ENCODE peak calls at places on chromosomes 16 and 17, in five cellular contexts. R is GM12878, M is NT2/D1, F is HepG2, D is H1. G is an unnamed sample.

GRCh38 chr17:18033442-18034099 is 5.4 kb downstream of the ATPAF2 start:
- DNase-seq in R (peak), M (peak), F (peak), D (peak), G (peak)

GRCh38 chr16:54194008-54194731 is 92.4 kb downstream of the IRX3 start:
- DNase-seq in D (no peak), F (no peak), M (peak), R (no peak), G (peak)

GRCh38 chr17:78324391-78325075 is 35.3 kb downstream of the SOCS3 start:
- DNase-seq in D (no peak), M (no peak), R (no peak), F (no peak), G (no peak)

GRCh38 chr17:35187481-35187880 is 6.7 kb downstream of the SLC35G3 start:
- DNase-seq in R (no peak), M (no peak), D (no peak), F (no peak), G (no peak)

GRCh38 chr17:72136692-72137550 is 16.1 kb downstream of the SOX9 start:
- DNase-seq in R (no peak), F (no peak), M (no peak), D (no peak), G (no peak)

GRCh38 chr17:74089869-74090464 is 113.5 kb upstream of the RPL38 start:
- DNase-seq in M (peak), F (peak), D (peak), R (peak), G (peak)

GRCh38 chr16:13913374-13914292 is 6.3 kb upstream of the ERCC4 start:
- DNase-seq in M (no peak), D (no peak), F (no peak), R (no peak), G (no peak)

GRCh38 chr17:20096430-20096829 is 87.3 kb downstream of the SPECC1 start:
- DNase-seq in M (no peak), F (no peak), R (no peak), D (no peak), G (no peak)

GRCh38 chr16:86349338-86349900 is 160.9 kb upstream of the FOXF1 start:
- DNase-seq in F (no peak), M (no peak), D (no peak), R (no peak), G (no peak)

GRCh38 chr16:800834-801488 is 427 bp upstream of the GNG13 start:
- DNase-seq in F (no peak), M (no peak), D (no peak), R (no peak), G (no peak)

GRCh38 chr16:11094075-11094593 is 149.8 kb downstream of the CLEC16A start:
- DNase-seq in R (peak), D (no peak), M (no peak), F (no peak), G (no peak)

GRCh38 chr17:48738803-48739526 is 10.4 kb upstream of the HOXB13 start:
- DNase-seq in M (no peak), D (no peak), F (no peak), R (no peak), G (no peak)

GRCh38 chr16:84045001-84045817 is 2.6 kb upstream of the SLC38A8 start:
- DNase-seq in M (no peak), R (no peak), F (no peak), D (no peak), G (no peak)

GRCh38 chr17:77212081-77212832 is 71.5 kb downstream of the SEC14L1 start:
- DNase-seq in R (peak), D (no peak), F (no peak), M (no peak), G (no peak)

GRCh38 chr17:11404877-11405276 is 163.9 kb downstream of the SHISA6 start:
- DNase-seq in D (no peak), M (no peak), R (no peak), F (no peak), G (no peak)

GRCh38 chr17:41520821-41521521 is 2.3 kb upstream of the KRT15 start:
- DNase-seq in R (no peak), D (no peak), M (no peak), F (no peak), G (no peak)

GRCh38 chr17:18055597-18055996 is 16.4 kb downstream of the GID4 start:
- DNase-seq in M (no peak), D (no peak), R (no peak), F (no peak), G (no peak)

GRCh38 chr16:84593825-84594724 is 23.8 kb downstream of the COTL1 start:
- DNase-seq in R (peak), D (no peak), F (peak), M (no peak), G (no peak)

GRCh38 chr16:5633845-5634440 is 536.3 kb upstream of the EEF2KMT start:
- DNase-seq in F (peak), M (peak), R (no peak), D (no peak), G (peak)

GRCh38 chr17:17567631-17568030 is 23.9 kb downstream of the PEMT start:
- DNase-seq in D (no peak), F (no peak), M (no peak), R (no peak), G (no peak)

GRCh38 chr17:77619851-77620250 is 338.7 kb upstream of the TNRC6C start:
- DNase-seq in D (no peak), F (no peak), R (no peak), M (no peak), G (no peak)

GRCh38 chr17:65467156-65467555 is 94.3 kb downstream of the AXIN2 start:
- DNase-seq in M (no peak), D (no peak), F (no peak), R (no peak), G (no peak)

GRCh38 chr16:19236561-19236960 is 49.0 kb upstream of the CLEC19A start:
- DNase-seq in M (no peak), F (peak), D (no peak), R (no peak), G (no peak)

GRCh38 chr16:84766978-84767773 is 52.6 kb upstream of the CRISPLD2 start:
- DNase-seq in D (no peak), R (no peak), F (no peak), M (no peak), G (no peak)

GRCh38 chr16:80007216-80007615 is 406.7 kb upstream of the MAF start:
- DNase-seq in M (no peak), D (no peak), F (no peak), R (no peak), G (no peak)

GRCh38 chr17:16932611-16933010 is 39.3 kb downstream of the TNFRSF13B start:
- DNase-seq in D (no peak), R (no peak), M (no peak), F (no peak), G (no peak)

GRCh38 chr17:82330322-82331239 is 3.0 kb downstream of the SECTM1 start:
- DNase-seq in M (no peak), F (peak), R (no peak), D (no peak), G (no peak)

GRCh38 chr17:52287611-52288010 is 129.1 kb upstream of the CA10 start:
- DNase-seq in M (no peak), D (no peak), F (no peak), R (no peak), G (no peak)

GRCh38 chr17:66661857-66662256 is 173.1 kb upstream of the CACNG5 start:
- DNase-seq in D (no peak), F (no peak), R (no peak), M (no peak), G (no peak)

DNA sequence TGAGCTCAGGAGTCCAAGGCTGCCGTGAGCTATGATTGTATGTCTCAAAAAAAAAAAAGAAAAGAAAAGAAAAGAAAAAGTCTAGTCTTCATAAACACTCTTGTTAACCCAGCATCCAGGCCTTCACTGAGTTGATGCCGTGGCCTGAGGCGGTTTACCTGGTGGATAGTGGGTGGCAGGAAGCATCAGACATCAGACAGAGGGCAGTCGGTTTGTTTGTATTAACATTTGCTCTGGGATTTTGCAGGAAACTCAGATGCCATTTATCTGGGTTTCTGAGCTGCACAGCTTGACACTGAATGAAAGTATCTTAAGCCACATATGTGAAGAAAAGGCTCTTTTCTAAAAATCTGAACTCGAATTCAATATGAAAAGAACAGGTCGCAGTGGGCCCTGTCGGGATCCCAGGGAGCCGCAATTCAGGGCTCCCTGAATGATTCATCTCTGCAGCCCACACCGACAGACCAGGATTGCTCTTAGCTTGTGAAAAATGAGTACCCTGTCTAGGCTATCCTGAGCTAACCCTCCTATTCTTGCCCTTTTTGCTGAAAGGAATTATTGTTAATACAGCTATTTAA is 1.1 kb upstream of the DBNDD1 start:
- DNase-seq in D (no peak), R (no peak), M (no peak), F (peak), G (no peak)
- TF ChIP-seq SUZ12 in D (no peak), R (no peak), M (no peak), F (no peak), G (no peak)

GRCh38 chr17:50679008-50679544 is 28.6 kb downstream of the ANKRD40 start:
- DNase-seq in D (no peak), M (no peak), F (peak), R (no peak), G (no peak)
- TF ChIP-seq SUZ12 in D (no peak), M (no peak), F (no peak), R (no peak), G (no peak)

GRCh38 chr17:8124350-8125195 is 667 bp upstream of the HES7 start:
- DNase-seq in R (no peak), F (no peak), M (no peak), D (no peak), G (no peak)
- TF ChIP-seq SUZ12 in R (no peak), F (no peak), M (no peak), D (peak), G (no peak)

GRCh38 chr16:88876942-88877526 is 10.6 kb upstream of the PABPN1L start:
- DNase-seq in F (no peak), R (no peak), M (no peak), D (no peak), G (no peak)
- TF ChIP-seq SUZ12 in F (no peak), R (no peak), M (no peak), D (no peak), G (no peak)

GRCh38 chr17:80125656-80126448 is 21.1 kb downstream of the EIF4A3 start:
- DNase-seq in R (no peak), M (no peak), F (no peak), D (no peak), G (no peak)
- TF ChIP-seq SUZ12 in R (no peak), M (no peak), F (no peak), D (no peak), G (no peak)

GRCh38 chr16:7318661-7319060 is 14.0 kb upstream of the RBFOX1 start:
- DNase-seq in R (no peak), D (no peak), F (no peak), M (no peak), G (no peak)

GRCh38 chr16:7316266-7316888 is 16.3 kb upstream of the RBFOX1 start:
- DNase-seq in R (no peak), M (no peak), F (no peak), D (no peak), G (no peak)

GRCh38 chr16:7315813-7316212 is 16.8 kb upstream of the RBFOX1 start:
- DNase-seq in M (no peak), D (no peak), R (no peak), F (no peak), G (no peak)

GRCh38 chr16:7317982-7318381 is 14.7 kb upstream of the RBFOX1 start:
- DNase-seq in D (no peak), M (no peak), F (no peak), R (no peak), G (no peak)

GRCh38 chr16:7313170-7313569 is 19.5 kb upstream of the RBFOX1 start:
- DNase-seq in R (no peak), M (no peak), D (no peak), F (peak), G (peak)
- TF ChIP-seq SUZ12 in R (no peak), M (no peak), D (no peak), F (no peak), G (no peak)

GRCh38 chr16:87570938-87571867 is 31.1 kb upstream of the JPH3 start:
- DNase-seq in F (peak), R (no peak), M (no peak), D (no peak), G (peak)

GRCh38 chr16:87569601-87570559 is 32.4 kb upstream of the JPH3 start:
- DNase-seq in R (no peak), F (no peak), M (no peak), D (no peak), G (no peak)

GRCh38 chr16:87572959-87573358 is 29.3 kb upstream of the JPH3 start:
- DNase-seq in F (no peak), D (no peak), R (no peak), M (no peak), G (no peak)

GRCh38 chr16:87571868-87572244 is 30.5 kb upstream of the JPH3 start:
- DNase-seq in D (no peak), M (no peak), R (no peak), F (no peak), G (no peak)

DNA sequence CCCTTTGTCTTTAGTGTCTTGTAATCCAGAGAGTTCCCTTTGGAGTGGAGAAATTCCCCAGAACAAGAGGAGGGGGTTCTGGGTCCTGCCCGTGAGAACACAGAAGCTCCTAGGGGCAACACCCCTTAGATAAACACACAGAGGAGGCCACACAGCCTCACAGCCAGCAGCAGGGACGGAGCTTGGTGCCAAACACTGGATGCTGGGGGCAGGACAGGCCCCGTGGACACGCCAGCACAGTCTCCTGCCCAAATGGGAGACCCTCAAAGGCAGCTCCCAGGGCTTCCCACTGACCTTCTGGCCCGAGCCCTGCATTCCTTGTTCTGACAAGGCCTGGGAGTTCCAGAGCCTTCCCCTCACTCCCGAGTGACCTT is 31.8 kb upstream of the JPH3 start:
- DNase-seq in D (no peak), M (no peak), R (no peak), F (no peak), G (no peak)
- TF ChIP-seq SUZ12 in D (no peak), M (no peak), R (no peak), F (no peak), G (no peak)

GRCh38 chr17:37790153-37790552 is 45.3 kb upstream of the HNF1B start:
- DNase-seq in M (no peak), R (no peak), F (no peak), D (no peak), G (no peak)

GRCh38 chr17:37791985-37792384 is 47.1 kb upstream of the HNF1B start:
- DNase-seq in R (no peak), D (no peak), F (no peak), M (no peak), G (no peak)

GRCh38 chr17:37789166-37789565 is 44.3 kb upstream of the HNF1B start:
- DNase-seq in D (no peak), M (no peak), R (no peak), F (no peak), G (no peak)

GRCh38 chr17:37792787-37793186 is 47.9 kb upstream of the HNF1B start:
- DNase-seq in D (no peak), R (no peak), F (no peak), M (peak), G (no peak)

GRCh38 chr17:37791434-37791833 is 46.6 kb upstream of the HNF1B start:
- DNase-seq in M (no peak), R (no peak), F (peak), D (no peak), G (peak)
- TF ChIP-seq SUZ12 in M (no peak), R (no peak), F (no peak), D (no peak), G (no peak)

GRCh38 chr16:35391328-35391727 is 1931.9 kb downstream of the TP53TG3F start:
- DNase-seq in M (peak), D (no peak), F (peak), R (no peak), G (peak)
- TF ChIP-seq SUZ12 in M (no peak), D (no peak), F (no peak), R (no peak), G (no peak)

GRCh38 chr17:6681671-6682070 is 30.1 kb downstream of the C17orf100 start:
- DNase-seq in F (peak), D (no peak), M (no peak), R (no peak), G (no peak)
- TF ChIP-seq SUZ12 in F (no peak), D (no peak), M (no peak), R (no peak), G (no peak)

G was measured in HEK293T.